ENCODE peak calls at places on chromosomes 12 and 14, in four cellular contexts. C is HepG2, O is endothelial cell of umbilical vein, P is GM12878. D is an unnamed sample.

GRCh38 chr12:77943466-77943865 is 112.8 kb downstream of the NAV3 start:
- DNase-seq in C (no peak), P (no peak), O (peak), D (no peak)

GRCh38 chr12:49357099-49357678 is 10.1 kb upstream of the SPATS2 start:
- DNase-seq in O (peak), P (no peak), C (no peak), D (no peak)

GRCh38 chr12:74424778-74425177 is 112.9 kb upstream of the ATXN7L3B start:
- DNase-seq in P (no peak), C (peak), O (no peak), D (no peak)

GRCh38 chr12:119102274-119102673 is 76.5 kb upstream of the HSPB8 start:
- DNase-seq in P (no peak), O (no peak), C (no peak), D (no peak)

GRCh38 chr12:50551866-50552265 is 47.1 kb downstream of the DIP2B start:
- DNase-seq in O (no peak), P (no peak), C (no peak), D (no peak)

GRCh38 chr14:34843011-34843554 is 32.1 kb downstream of the BAZ1A start:
- DNase-seq in C (peak), O (peak), P (peak), D (peak)

GRCh38 chr12:24955389-24955788 is 6.5 kb upstream of the BCAT1 start:
- DNase-seq in P (no peak), C (no peak), O (no peak), D (no peak)

GRCh38 chr12:75766263-75767160 is 255.1 kb upstream of the KRR1 start:
- DNase-seq in C (peak), O (peak), P (no peak), D (no peak)

GRCh38 chr12:114291389-114292075 is 114.4 kb downstream of the TBX5 start:
- DNase-seq in O (no peak), C (no peak), P (no peak), D (no peak)

GRCh38 chr12:120013659-120014380 is 24.8 kb downstream of the BICDL1 start:
- DNase-seq in O (no peak), P (peak), C (peak), D (peak)

GRCh38 chr14:37434867-37435266 is 160.2 kb downstream of the FOXA1 start:
- DNase-seq in O (no peak), C (no peak), P (no peak), D (no peak)

GRCh38 chr14:101854366-101854765 is 92.9 kb downstream of the PPP2R5C start:
- DNase-seq in C (no peak), P (no peak), O (no peak), D (no peak)

GRCh38 chr12:59780605-59781135 is 184.8 kb downstream of the SLC16A7 start:
- DNase-seq in C (peak), O (peak), P (no peak), D (no peak)

GRCh38 chr14:105470163-105470811 is 4.3 kb upstream of the CRIP2 start:
- DNase-seq in O (no peak), C (no peak), P (no peak), D (no peak)

GRCh38 chr14:83478741-83479140 is 1945.1 kb upstream of the SEL1L start:
- DNase-seq in C (no peak), O (no peak), P (no peak), D (no peak)

GRCh38 chr14:52455291-52456088 is 96.8 kb downstream of the TXNDC16 start:
- DNase-seq in O (no peak), C (no peak), P (no peak), D (no peak)

GRCh38 chr14:29906256-29906885 is 21.3 kb downstream of the PRKD1 start:
- DNase-seq in O (peak), P (no peak), C (peak), D (no peak)

GRCh38 chr12:124866883-124867232 is 3.2 kb upstream of the SCARB1 start:
- DNase-seq in C (no peak), O (no peak), P (no peak), D (no peak)

GRCh38 chr14:81385824-81386223 is 14.3 kb downstream of the STON2 start:
- DNase-seq in P (no peak), O (no peak), C (no peak), D (no peak)

GRCh38 chr14:103697601-103698379 is 17.5 kb downstream of the XRCC3 start:
- DNase-seq in O (no peak), P (no peak), C (no peak), D (no peak)

GRCh38 chr12:116360579-116361403 is 83.3 kb upstream of the MED13L start:
- DNase-seq in C (no peak), P (no peak), O (no peak), D (peak)
- H2AFZ ChIP-seq in C (no peak), P (no peak), O (no peak), D (peak)

GRCh38 chr12:54379401-54380201 is 4.9 kb downstream of the ZNF385A start:
- DNase-seq in C (peak), O (peak), P (no peak), D (peak)
- TF ChIP-seq MYC in C (peak), O (no peak), P (no peak), D (peak)

DNA sequence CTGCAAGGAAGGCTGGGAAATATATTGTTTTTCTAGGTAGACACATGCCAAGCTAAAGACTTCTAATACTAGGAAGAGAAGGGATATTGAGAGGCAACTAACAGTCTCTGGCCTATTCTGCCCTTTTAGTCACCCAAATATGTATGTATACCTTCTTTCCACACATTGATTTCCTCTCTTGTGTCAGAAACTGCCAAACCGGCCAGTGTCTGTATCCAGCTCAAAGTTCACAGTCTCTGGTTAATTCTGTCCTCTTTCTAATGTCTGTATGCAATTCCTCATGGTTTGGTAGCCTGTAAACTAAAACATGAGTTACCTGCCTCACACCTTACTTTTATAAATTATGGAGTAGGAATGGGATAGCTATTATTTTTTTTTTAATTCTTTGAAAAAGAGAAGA is 25.2 kb upstream of the CPSF6 start:
- DNase-seq in C (peak), O (no peak), P (no peak), D (no peak)
- H2AFZ ChIP-seq in C (no peak), O (no peak), P (no peak), D (no peak)

GRCh38 chr12:3135522-3136461 is 58.6 kb downstream of the TSPAN9 start:
- DNase-seq in C (peak), O (peak), P (peak), D (peak)
- TF ChIP-seq MYC in C (no peak), O (no peak), P (no peak), D (no peak)

DNA sequence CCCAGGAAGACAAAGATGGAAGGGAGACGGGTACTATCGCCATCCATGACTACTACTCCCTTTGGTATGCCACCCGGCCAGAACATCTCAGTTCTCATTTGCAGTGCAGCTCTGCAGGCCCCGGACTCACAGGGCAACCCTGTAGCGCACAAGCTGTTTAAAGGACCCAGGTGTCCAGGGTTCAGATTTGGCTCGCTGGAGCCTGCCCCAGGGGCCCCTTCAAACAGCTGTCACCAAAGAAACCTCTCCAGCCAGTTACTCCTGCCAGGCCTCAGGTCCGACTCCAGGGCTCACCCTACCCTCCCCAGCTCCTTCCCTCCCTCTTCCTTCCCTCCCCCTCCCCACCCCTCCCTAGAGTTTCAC is 5.5 kb upstream of the CHD4 start:
- DNase-seq in C (no peak), O (no peak), P (no peak), D (no peak)
- H2AFZ ChIP-seq in C (no peak), O (peak), P (peak), D (peak)

GRCh38 chr14:90574640-90575131 is 177.9 kb downstream of the CALM1 start:
- DNase-seq in P (no peak), C (no peak), O (no peak), D (no peak)
- TF ChIP-seq MYC in P (no peak), C (no peak), O (no peak), D (no peak)